ENCODE peak calls at places on chromosomes 2 and 18, in five cellular contexts. J, D, N, Z and W are unnamed samples.

GRCh38 chr2:66126936-66127527 is 307.9 kb upstream of the MEIS1 start:
- DNase-seq in J (no peak), D (no peak), N (no peak), Z (no peak), W (no peak)

GRCh38 chr2:201860541-201861154 is 54.3 kb downstream of the CDK15 start:
- DNase-seq in J (peak; percentile 68), D (no peak), N (peak; percentile 79), Z (no peak), W (no peak)

GRCh38 chr2:187567126-187567525 is 12.9 kb upstream of the TFPI start:
- DNase-seq in J (no peak), D (no peak), N (no peak), Z (no peak), W (no peak)

GRCh38 chr18:44733069-44733753 is 52.5 kb downstream of the SETBP1 start:
- DNase-seq in J (peak; percentile 75), D (peak; percentile 90), N (peak; percentile 87), Z (no peak), W (no peak)

GRCh38 chr2:12151716-12152115 is 405.3 kb downstream of the LPIN1 start:
- DNase-seq in J (peak; percentile 70), D (no peak), N (no peak), Z (no peak), W (no peak)

GRCh38 chr2:113697516-113697915 is 58.9 kb downstream of the SLC35F5 start:
- DNase-seq in J (no peak), D (no peak), N (no peak), Z (no peak), W (no peak)

GRCh38 chr18:22170421-22171262 is 1.3 kb downstream of the GATA6 start:
- DNase-seq in J (peak; percentile 53), D (peak; percentile 70), N (peak; percentile 19), Z (no peak), W (no peak)

GRCh38 chr18:79902640-79903039 is 48.8 kb downstream of the SLC66A2 start:
- DNase-seq in J (no peak), D (peak; percentile 42), N (no peak), Z (no peak), W (no peak)

GRCh38 chr2:120018549-120018948 is 5.7 kb downstream of the EPB41L5 start:
- DNase-seq in J (no peak), D (no peak), N (no peak), Z (no peak), W (no peak)

GRCh38 chr18:13221821-13222220 is 3.3 kb downstream of the LDLRAD4 start:
- DNase-seq in J (no peak), D (no peak), N (no peak), Z (no peak), W (no peak)

GRCh38 chr18:24015897-24016631 is 1.5 kb downstream of the TTC39C start:
- DNase-seq in J (no peak), D (no peak), N (peak; percentile 34), Z (no peak), W (no peak)

GRCh38 chr2:20190170-20190569 is 34.8 kb downstream of the SDC1 start:
- DNase-seq in J (no peak), D (no peak), N (no peak), Z (no peak), W (no peak)

GRCh38 chr2:51387235-51387634 is 355.3 kb upstream of the NRXN1 start:
- DNase-seq in J (no peak), D (no peak), N (no peak), Z (no peak), W (no peak)

GRCh38 chr2:240467659-240468299 is 32.3 kb downstream of the GPC1 start:
- DNase-seq in J (no peak), D (peak; percentile 65), N (no peak), Z (no peak), W (peak; percentile 92)

GRCh38 chr18:24584777-24585176 is 124.3 kb downstream of the HRH4 start:
- DNase-seq in J (no peak), D (no peak), N (no peak), Z (no peak), W (no peak)

GRCh38 chr2:21770787-21771186 is 647.0 kb downstream of the TDRD15 start:
- DNase-seq in J (no peak), D (no peak), N (no peak), Z (no peak), W (no peak)

GRCh38 chr18:23825978-23826405 is 136.7 kb downstream of the LAMA3 start:
- DNase-seq in J (no peak), D (no peak), N (no peak), Z (no peak), W (no peak)

GRCh38 chr2:219109468-219109867 is 48.7 kb upstream of the IHH start:
- DNase-seq in J (no peak), D (no peak), N (peak; percentile 94), Z (peak; percentile 40), W (no peak)

GRCh38 chr2:88666576-88666975 is 24.9 kb upstream of the RPIA start:
- DNase-seq in J (no peak), D (no peak), N (no peak), Z (no peak), W (no peak)

GRCh38 chr2:88671786-88672427 is 19.6 kb upstream of the RPIA start:
- DNase-seq in J (peak; percentile 58), D (no peak), N (peak; percentile 59), Z (no peak), W (no peak)

GRCh38 chr2:88668862-88669261 is 22.6 kb upstream of the RPIA start:
- DNase-seq in J (no peak), D (no peak), N (no peak), Z (no peak), W (no peak)

GRCh38 chr2:88669371-88670214 is 21.9 kb upstream of the RPIA start:
- DNase-seq in J (peak; percentile 78), D (no peak), N (peak; percentile 41), Z (no peak), W (no peak)

DNA sequence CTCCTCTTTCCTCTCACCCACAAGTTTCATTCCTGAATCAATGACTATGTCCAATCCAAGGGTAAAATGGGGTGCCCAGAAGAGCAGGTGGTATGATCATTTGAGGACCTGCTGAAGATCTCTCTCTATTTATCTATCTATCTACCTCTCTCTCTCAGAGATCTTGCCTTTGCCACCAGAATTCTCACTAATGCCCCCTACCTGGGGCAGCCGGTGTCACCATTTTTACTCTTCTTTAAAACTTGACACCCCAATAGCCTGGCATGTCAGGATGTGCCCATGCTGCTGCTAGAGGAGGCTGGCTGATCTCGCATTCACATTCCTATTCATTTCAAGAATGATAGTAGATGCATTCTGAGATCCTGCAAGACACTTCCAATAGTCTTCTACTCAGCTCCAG is 24.3 kb upstream of the RPIA start:
- DNase-seq in J (no peak), D (no peak), N (no peak), Z (no peak), W (no peak)
- TF ChIP-seq CTCF in J (no peak), D (no peak), N (no peak), Z (no peak), W (no peak)

GRCh38 chr2:127702395-127703009 is 1.2 kb downstream of the SFT2D3 start:
- DNase-seq in J (no peak), D (no peak), N (no peak), Z (no peak), W (no peak)

GRCh38 chr2:127703282-127703681 is 2.0 kb downstream of the SFT2D3 start:
- DNase-seq in J (no peak), D (no peak), N (peak; percentile 18), Z (no peak), W (no peak)

GRCh38 chr2:127701193-127701650 is at the start of gene SFT2D3:
- DNase-seq in J (peak; percentile 89), D (peak; percentile 85), N (peak; percentile 98), Z (peak; percentile 88), W (peak; percentile 96)

GRCh38 chr2:127700527-127701192 is 637 bp upstream of the SFT2D3 start:
- DNase-seq in J (peak; percentile 28), D (no peak), N (peak; percentile 57), Z (peak; percentile 6), W (no peak)

GRCh38 chr2:127701651-127702394 is 526 bp downstream of the SFT2D3 start:
- DNase-seq in J (peak; percentile 71), D (no peak), N (peak; percentile 94), Z (peak; percentile 82), W (no peak)
- TF ChIP-seq CTCF in J (no peak), D (peak; percentile 14), N (peak; percentile 19), Z (no peak), W (peak; percentile 52)

GRCh38 chr2:159680692-159681091 is 31.6 kb upstream of the MARCHF7 start:
- DNase-seq in J (no peak), D (no peak), N (no peak), Z (no peak), W (no peak)

DNA sequence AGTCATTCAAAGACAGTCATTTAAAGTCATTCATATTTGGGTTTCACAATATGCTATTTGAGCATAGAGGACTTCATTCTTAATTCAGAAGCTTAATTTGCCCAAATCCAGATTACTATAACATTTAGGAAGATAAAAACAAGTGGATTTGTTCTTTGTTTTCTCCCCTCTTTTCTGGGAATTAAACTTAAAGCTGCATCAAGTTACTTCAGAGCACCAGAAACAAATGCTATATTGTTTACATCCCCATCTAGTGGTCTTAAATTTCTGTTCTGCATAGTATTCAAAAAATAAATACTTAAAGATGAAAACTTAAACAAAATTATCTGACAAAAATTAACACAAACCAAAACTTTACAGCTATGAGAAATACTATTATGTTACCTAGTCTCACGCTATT is 34.7 kb upstream of the MARCHF7 start:
- DNase-seq in J (no peak), D (no peak), N (peak; percentile 20), Z (no peak), W (no peak)
- TF ChIP-seq CTCF in J (peak; percentile 40), D (peak; percentile 71), N (no peak), Z (no peak), W (peak; percentile 80)

DNA sequence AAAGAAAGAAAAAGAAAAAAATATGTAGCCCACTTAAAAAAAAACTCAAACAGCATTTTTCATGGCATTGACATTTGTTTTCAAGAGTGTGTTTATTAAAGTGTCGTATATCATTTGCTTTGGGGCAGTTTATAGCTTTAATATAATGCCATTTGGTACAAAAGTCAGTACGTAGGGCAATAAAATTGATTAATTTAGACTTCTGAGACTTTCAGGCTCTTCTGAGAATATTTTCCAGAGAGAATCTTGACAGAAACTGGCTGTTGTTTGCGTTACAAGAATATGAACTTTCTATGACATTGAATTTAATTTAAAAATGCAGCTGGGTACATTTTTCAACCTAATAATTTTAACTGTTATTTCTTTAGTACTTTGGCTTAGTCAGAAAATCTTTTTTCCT is 98.9 kb downstream of the RNF144A start:
- DNase-seq in J (no peak), D (no peak), N (no peak), Z (no peak), W (no peak)
- TF ChIP-seq CTCF in J (no peak), D (no peak), N (no peak), Z (no peak), W (no peak)

GRCh38 chr2:54866868-54867267 is 143.4 kb downstream of the EML6 start:
- DNase-seq in J (no peak), D (no peak), N (peak; percentile 68), Z (no peak), W (no peak)

GRCh38 chr2:54863660-54864059 is 140.2 kb downstream of the EML6 start:
- DNase-seq in J (no peak), D (no peak), N (no peak), Z (no peak), W (no peak)

GRCh38 chr2:54866179-54866578 is 142.7 kb downstream of the EML6 start:
- DNase-seq in J (no peak), D (no peak), N (no peak), Z (no peak), W (no peak)

GRCh38 chr2:54864727-54865126 is 141.3 kb downstream of the EML6 start:
- DNase-seq in J (no peak), D (no peak), N (peak; percentile 78), Z (no peak), W (no peak)

GRCh38 chr2:54867457-54867856 is 144.0 kb downstream of the EML6 start:
- DNase-seq in J (no peak), D (no peak), N (no peak), Z (no peak), W (no peak)
- TF ChIP-seq CTCF in J (no peak), D (no peak), N (no peak), Z (no peak), W (no peak)